ENCODE peak calls at places on chromosome 5, in eight cellular contexts. One of them, this sample, is unnamed.

GRCh38 chr5:80976985-80977384 is 16.8 kb downstream of the RASGRF2 start:
- DNase-seq in foreskin fibroblast: no peak
- DNase-seq in NCI-H1105: no peak
- DNase-seq in epithelial cell of prostate: no peak
- DNase-seq in activated naive CD8-positive, alpha-beta T cell treated with anti-CD3 and anti-CD28 coated beads, Interleukin-2, amount 50 U/mL, for 24 hours: no peak
- DNase-seq in GM12891: no peak
- DNase-seq in stimulated activated CD8-positive, alpha-beta memory T cell treated with anti-CD3 and anti-CD28 coated beads, Interleukin-15, amount 100 ng/mL, for 24 hours: no peak
- DNase-seq in NCI-H2081: no peak
- DNase-seq in this sample: no peak

GRCh38 chr5:132770476-132771159 is 6.4 kb downstream of the SEPTIN8 start:
- DNase-seq in epithelial cell of prostate: no peak
- DNase-seq in NCI-H1105: no peak
- DNase-seq in stimulated activated CD8-positive, alpha-beta memory T cell treated with anti-CD3 and anti-CD28 coated beads, Interleukin-15, amount 100 ng/mL, for 24 hours: no peak
- DNase-seq in GM12891: no peak
- DNase-seq in activated naive CD8-positive, alpha-beta T cell treated with anti-CD3 and anti-CD28 coated beads, Interleukin-2, amount 50 U/mL, for 24 hours: no peak
- DNase-seq in NCI-H2081: no peak
- DNase-seq in foreskin fibroblast: no peak
- DNase-seq in this sample: no peak

GRCh38 chr5:56112526-56113121 is 117.9 kb upstream of the IL6ST start:
- DNase-seq in NCI-H2081: no peak
- DNase-seq in GM12891: no peak
- DNase-seq in epithelial cell of prostate: peak
- DNase-seq in foreskin fibroblast: peak
- DNase-seq in NCI-H1105: no peak
- DNase-seq in activated naive CD8-positive, alpha-beta T cell treated with anti-CD3 and anti-CD28 coated beads, Interleukin-2, amount 50 U/mL, for 24 hours: no peak
- DNase-seq in stimulated activated CD8-positive, alpha-beta memory T cell treated with anti-CD3 and anti-CD28 coated beads, Interleukin-15, amount 100 ng/mL, for 24 hours: no peak
- DNase-seq in this sample: no peak

GRCh38 chr5:51829226-51829625 is 446.0 kb downstream of the ISL1 start:
- DNase-seq in stimulated activated CD8-positive, alpha-beta memory T cell treated with anti-CD3 and anti-CD28 coated beads, Interleukin-15, amount 100 ng/mL, for 24 hours: no peak
- DNase-seq in epithelial cell of prostate: no peak
- DNase-seq in activated naive CD8-positive, alpha-beta T cell treated with anti-CD3 and anti-CD28 coated beads, Interleukin-2, amount 50 U/mL, for 24 hours: no peak
- DNase-seq in GM12891: no peak
- DNase-seq in NCI-H2081: no peak
- DNase-seq in NCI-H1105: no peak
- DNase-seq in foreskin fibroblast: no peak
- DNase-seq in this sample: no peak

GRCh38 chr5:36079200-36079761 is 12.6 kb upstream of the UGT3A2 start:
- DNase-seq in foreskin fibroblast: peak
- DNase-seq in GM12891: peak
- DNase-seq in activated naive CD8-positive, alpha-beta T cell treated with anti-CD3 and anti-CD28 coated beads, Interleukin-2, amount 50 U/mL, for 24 hours: no peak
- DNase-seq in NCI-H1105: peak
- DNase-seq in NCI-H2081: peak
- DNase-seq in stimulated activated CD8-positive, alpha-beta memory T cell treated with anti-CD3 and anti-CD28 coated beads, Interleukin-15, amount 100 ng/mL, for 24 hours: no peak
- DNase-seq in epithelial cell of prostate: no peak
- DNase-seq in this sample: peak

GRCh38 chr5:109654455-109654854 is 35.3 kb upstream of the MAN2A1 start:
- DNase-seq in GM12891: no peak
- DNase-seq in NCI-H2081: no peak
- DNase-seq in activated naive CD8-positive, alpha-beta T cell treated with anti-CD3 and anti-CD28 coated beads, Interleukin-2, amount 50 U/mL, for 24 hours: peak
- DNase-seq in stimulated activated CD8-positive, alpha-beta memory T cell treated with anti-CD3 and anti-CD28 coated beads, Interleukin-15, amount 100 ng/mL, for 24 hours: no peak
- DNase-seq in epithelial cell of prostate: no peak
- DNase-seq in NCI-H1105: no peak
- DNase-seq in foreskin fibroblast: peak
- DNase-seq in this sample: no peak

GRCh38 chr5:17132444-17133083 is 84.9 kb upstream of the BASP1 start:
- DNase-seq in NCI-H2081: peak
- DNase-seq in GM12891: peak
- DNase-seq in stimulated activated CD8-positive, alpha-beta memory T cell treated with anti-CD3 and anti-CD28 coated beads, Interleukin-15, amount 100 ng/mL, for 24 hours: no peak
- DNase-seq in NCI-H1105: no peak
- DNase-seq in activated naive CD8-positive, alpha-beta T cell treated with anti-CD3 and anti-CD28 coated beads, Interleukin-2, amount 50 U/mL, for 24 hours: no peak
- DNase-seq in epithelial cell of prostate: no peak
- DNase-seq in foreskin fibroblast: no peak
- DNase-seq in this sample: no peak

GRCh38 chr5:32450952-32451351 is 6.4 kb upstream of the ZFR start:
- DNase-seq in NCI-H1105: no peak
- DNase-seq in activated naive CD8-positive, alpha-beta T cell treated with anti-CD3 and anti-CD28 coated beads, Interleukin-2, amount 50 U/mL, for 24 hours: no peak
- DNase-seq in epithelial cell of prostate: no peak
- DNase-seq in foreskin fibroblast: no peak
- DNase-seq in GM12891: no peak
- DNase-seq in stimulated activated CD8-positive, alpha-beta memory T cell treated with anti-CD3 and anti-CD28 coated beads, Interleukin-15, amount 100 ng/mL, for 24 hours: no peak
- DNase-seq in NCI-H2081: no peak
- DNase-seq in this sample: no peak

GRCh38 chr5:174101331-174101730 is 55.8 kb downstream of the NSG2 start:
- DNase-seq in activated naive CD8-positive, alpha-beta T cell treated with anti-CD3 and anti-CD28 coated beads, Interleukin-2, amount 50 U/mL, for 24 hours: no peak
- DNase-seq in NCI-H1105: no peak
- DNase-seq in NCI-H2081: no peak
- DNase-seq in GM12891: no peak
- DNase-seq in epithelial cell of prostate: no peak
- DNase-seq in stimulated activated CD8-positive, alpha-beta memory T cell treated with anti-CD3 and anti-CD28 coated beads, Interleukin-15, amount 100 ng/mL, for 24 hours: no peak
- DNase-seq in foreskin fibroblast: no peak
- DNase-seq in this sample: no peak

GRCh38 chr5:174764309-174764708 is 39.9 kb downstream of the MSX2 start:
- DNase-seq in stimulated activated CD8-positive, alpha-beta memory T cell treated with anti-CD3 and anti-CD28 coated beads, Interleukin-15, amount 100 ng/mL, for 24 hours: no peak
- DNase-seq in NCI-H1105: no peak
- DNase-seq in GM12891: no peak
- DNase-seq in foreskin fibroblast: no peak
- DNase-seq in epithelial cell of prostate: no peak
- DNase-seq in activated naive CD8-positive, alpha-beta T cell treated with anti-CD3 and anti-CD28 coated beads, Interleukin-2, amount 50 U/mL, for 24 hours: no peak
- DNase-seq in NCI-H2081: no peak
- DNase-seq in this sample: no peak

GRCh38 chr5:100693481-100693880 is 158.3 kb downstream of the FAM174A start:
- DNase-seq in stimulated activated CD8-positive, alpha-beta memory T cell treated with anti-CD3 and anti-CD28 coated beads, Interleukin-15, amount 100 ng/mL, for 24 hours: no peak
- DNase-seq in foreskin fibroblast: no peak
- DNase-seq in epithelial cell of prostate: no peak
- DNase-seq in NCI-H1105: no peak
- DNase-seq in GM12891: no peak
- DNase-seq in activated naive CD8-positive, alpha-beta T cell treated with anti-CD3 and anti-CD28 coated beads, Interleukin-2, amount 50 U/mL, for 24 hours: no peak
- DNase-seq in NCI-H2081: no peak
- DNase-seq in this sample: no peak

GRCh38 chr5:124315746-124316415 is 430.6 kb downstream of the ZNF608 start:
- DNase-seq in activated naive CD8-positive, alpha-beta T cell treated with anti-CD3 and anti-CD28 coated beads, Interleukin-2, amount 50 U/mL, for 24 hours: no peak
- DNase-seq in foreskin fibroblast: peak
- DNase-seq in NCI-H2081: no peak
- DNase-seq in NCI-H1105: no peak
- DNase-seq in GM12891: no peak
- DNase-seq in epithelial cell of prostate: peak
- DNase-seq in stimulated activated CD8-positive, alpha-beta memory T cell treated with anti-CD3 and anti-CD28 coated beads, Interleukin-15, amount 100 ng/mL, for 24 hours: no peak
- DNase-seq in this sample: no peak

GRCh38 chr5:71533614-71534013 is 53.5 kb upstream of the MCCC2 start:
- DNase-seq in activated naive CD8-positive, alpha-beta T cell treated with anti-CD3 and anti-CD28 coated beads, Interleukin-2, amount 50 U/mL, for 24 hours: no peak
- DNase-seq in NCI-H2081: no peak
- DNase-seq in epithelial cell of prostate: peak
- DNase-seq in NCI-H1105: no peak
- DNase-seq in stimulated activated CD8-positive, alpha-beta memory T cell treated with anti-CD3 and anti-CD28 coated beads, Interleukin-15, amount 100 ng/mL, for 24 hours: no peak
- DNase-seq in foreskin fibroblast: peak
- DNase-seq in GM12891: no peak
- DNase-seq in this sample: no peak